ENCODE peak calls at places on chromosomes 16 and 17, in five cellular contexts. O, U, F, B and L are unnamed samples. For H3K9me3 and H3K4me1, the result is how much of the 10 kb centered on the place peaks cover.

GRCh38 chr16:88686062-88686438 is 257 bp downstream of the SNAI3 start:
- DNase-seq in O (peak), U (no peak), F (no peak), B (peak), L (peak)

GRCh38 chr17:31067699-31068184 is 27.0 kb upstream of the NF1 start:
- DNase-seq in O (no peak), U (no peak), F (peak), B (no peak), L (no peak)

GRCh38 chr17:55444471-55445441 is 23.1 kb upstream of the MMD start:
- DNase-seq in O (no peak), U (no peak), F (no peak), B (no peak), L (no peak)

GRCh38 chr17:62140836-62141235 is 75.8 kb upstream of the MED13 start:
- DNase-seq in O (no peak), U (no peak), F (peak), B (peak), L (no peak)

GRCh38 chr16:9042943-9043680 is 48.3 kb upstream of the HAPSTR1 start:
- DNase-seq in O (no peak), U (no peak), F (peak), B (no peak), L (no peak)

GRCh38 chr17:37824534-37825485 is 80.0 kb upstream of the HNF1B start:
- DNase-seq in O (no peak), U (no peak), F (peak), B (no peak), L (no peak)

GRCh38 chr17:37261286-37261685 is 114.5 kb upstream of the C17orf78 start:
- DNase-seq in O (no peak), U (no peak), F (peak), B (no peak), L (no peak)

GRCh38 chr16:70495425-70496182 is 27.8 kb downstream of the COG4 start:
- DNase-seq in O (no peak), U (no peak), F (no peak), B (no peak), L (no peak)

GRCh38 chr16:65069090-65069489 is 52.8 kb downstream of the CDH11 start:
- DNase-seq in O (no peak), U (no peak), F (peak), B (no peak), L (no peak)

GRCh38 chr16:46743232-46743719 is 4.9 kb downstream of the MYLK3 start:
- DNase-seq in O (no peak), U (peak), F (peak), B (no peak), L (no peak)

GRCh38 chr17:31329221-31329620 is 7.8 kb upstream of the EVI2A start:
- DNase-seq in O (no peak), U (no peak), F (no peak), B (no peak), L (no peak)

GRCh38 chr16:65722429-65722828 is 600.6 kb upstream of the CDH11 start:
- DNase-seq in O (no peak), U (no peak), F (no peak), B (no peak), L (no peak)

GRCh38 chr16:23908790-23909189 is 73.0 kb downstream of the PRKCB start:
- DNase-seq in O (no peak), U (no peak), F (no peak), B (no peak), L (no peak)

GRCh38 chr17:147796-148740 is 10.7 kb downstream of the SCGB1C2 start:
- DNase-seq in O (no peak), U (peak), F (no peak), B (no peak), L (no peak)

GRCh38 chr17:1180958-1181768 is 1.4 kb upstream of the ABR start:
- DNase-seq in O (no peak), U (no peak), F (no peak), B (no peak), L (no peak)

GRCh38 chr17:74768069-74768762 is 7.9 kb downstream of the NAT9 start:
- DNase-seq in O (no peak), U (peak), F (peak), B (peak), L (no peak)

GRCh38 chr16:81675662-81676535 is 103.2 kb upstream of the PLCG2 start:
- DNase-seq in O (no peak), U (no peak), F (no peak), B (peak), L (no peak)

GRCh38 chr16:82439678-82440293 is 187.0 kb upstream of the CDH13 start:
- DNase-seq in O (no peak), U (no peak), F (peak), B (no peak), L (no peak)

GRCh38 chr16:82936941-82937551 is 310.3 kb downstream of the CDH13 start:
- DNase-seq in O (no peak), U (no peak), F (peak), B (no peak), L (no peak)

GRCh38 chr16:951660-952301 is 19.0 kb downstream of the LMF1 start:
- DNase-seq in O (no peak), U (no peak), F (no peak), B (no peak), L (no peak)

GRCh38 chr17:76446449-76447231 is 6.3 kb downstream of the UBE2O start:
- DNase-seq in O (no peak), U (no peak), F (peak), B (peak), L (no peak)

GRCh38 chr17:62981933-62982332 is 15.9 kb downstream of the TANC2 start:
- DNase-seq in O (no peak), U (no peak), F (no peak), B (no peak), L (no peak)

DNA sequence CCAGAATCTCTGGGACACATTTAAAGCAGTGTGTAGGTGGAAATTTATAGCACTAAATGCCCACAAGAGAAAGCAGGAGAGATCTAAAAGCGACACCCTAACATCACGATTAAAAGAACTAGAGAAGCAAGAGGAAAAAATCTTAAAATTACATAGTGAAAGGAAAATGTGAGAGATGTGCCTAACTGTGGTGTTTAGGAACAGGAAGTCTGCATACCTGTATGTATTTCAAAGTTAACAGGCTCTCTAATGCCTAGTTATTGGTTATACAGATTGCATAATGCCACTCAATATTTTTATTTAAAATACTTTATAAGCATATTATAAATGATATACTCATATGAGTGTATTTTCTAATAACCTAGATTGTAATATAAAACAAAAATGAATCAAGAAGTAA is 25.9 kb downstream of the ZNF267 start:
- DNase-seq in O (no peak), U (no peak), F (no peak), B (no peak), L (no peak)
- H3K9me3 ChIP-seq in O (under half), U (under half), F (under half), B (under half), L (under half)

GRCh38 chr17:64687959-64688358 is 25.9 kb upstream of the SMURF2 start:
- DNase-seq in O (no peak), U (no peak), F (peak), B (no peak), L (no peak)

GRCh38 chr17:64688481-64688880 is 26.4 kb upstream of the SMURF2 start:
- DNase-seq in O (no peak), U (no peak), F (no peak), B (no peak), L (no peak)

GRCh38 chr17:64689106-64689505 is 27.0 kb upstream of the SMURF2 start:
- DNase-seq in O (no peak), U (no peak), F (no peak), B (peak), L (no peak)

GRCh38 chr17:64694207-64694606 is 32.1 kb upstream of the SMURF2 start:
- DNase-seq in O (no peak), U (peak), F (peak), B (peak), L (no peak)

DNA sequence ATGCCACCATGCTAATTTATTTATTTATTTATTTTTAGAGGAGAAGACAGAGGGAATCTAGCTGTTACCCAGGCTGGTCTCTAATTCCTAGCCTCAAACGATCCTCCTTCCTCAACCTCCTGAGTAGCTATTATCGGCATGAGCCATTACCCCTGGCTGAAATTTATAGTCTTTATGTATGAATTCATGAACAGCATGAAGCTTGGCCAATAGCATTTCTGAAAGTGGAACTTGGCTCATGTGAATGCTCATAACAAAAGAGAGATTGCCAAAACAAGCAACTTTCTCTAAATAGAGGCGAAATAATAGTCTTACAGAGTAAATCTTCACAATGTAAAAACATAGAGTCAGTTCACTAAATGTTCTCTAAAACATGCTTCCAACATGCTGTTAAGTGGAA is 30.1 kb upstream of the SMURF2 start:
- DNase-seq in O (no peak), U (no peak), F (no peak), B (no peak), L (no peak)
- H3K4me1 ChIP-seq in O (under half), U (under half), F (under half), B (under half), L (under half)

DNA sequence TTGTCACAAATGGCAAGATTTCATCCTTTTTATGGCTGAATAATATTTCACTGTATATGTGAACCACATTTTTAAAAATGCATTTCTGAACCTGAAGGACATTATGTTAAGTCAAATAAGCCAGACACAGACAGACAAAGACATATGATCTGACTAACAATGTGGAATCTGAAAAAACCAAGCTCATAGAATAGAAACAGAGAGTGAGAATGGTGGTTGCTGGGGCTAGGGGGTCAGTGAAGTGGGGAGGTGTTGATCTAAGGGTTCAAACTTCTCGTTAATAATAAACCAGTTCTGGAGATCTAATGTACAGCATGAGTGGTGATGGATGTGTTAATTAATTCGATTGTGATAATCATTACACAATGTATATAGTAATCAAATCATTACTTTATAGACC is 475.1 kb downstream of the WWOX start:
- DNase-seq in O (no peak), U (no peak), F (no peak), B (no peak), L (no peak)
- H3K4me3 ChIP-seq in O (no peak), U (no peak), F (no peak), B (no peak), L (no peak)

GRCh38 chr17:54381482-54381881 is 519.2 kb upstream of the TOM1L1 start:
- DNase-seq in O (no peak), U (no peak), F (no peak), B (no peak), L (no peak)
- H3K9me3 ChIP-seq in O (under half), U (under half), F (under half), B (under half), L (under half)

DNA sequence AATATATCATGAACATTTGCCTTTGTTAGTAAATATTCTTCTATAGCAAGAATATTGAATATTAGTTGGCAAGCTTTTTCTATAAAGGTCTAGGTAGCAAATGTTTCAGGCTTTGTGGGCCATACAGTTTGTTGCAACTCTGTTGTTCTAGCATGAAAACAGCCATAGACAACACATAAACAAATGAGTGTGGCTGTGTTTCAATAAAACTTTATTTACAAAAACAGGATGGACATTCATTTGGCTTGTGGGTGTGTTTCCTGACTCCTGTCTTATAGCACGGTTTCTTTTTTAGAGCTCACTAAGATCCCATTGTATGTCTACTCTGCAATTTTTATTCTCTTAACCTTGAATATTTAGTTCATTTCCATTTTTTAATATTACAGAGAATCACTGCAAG is 39.0 kb downstream of the ARL4D start:
- DNase-seq in O (no peak), U (no peak), F (no peak), B (no peak), L (no peak)
- H3K4me1 ChIP-seq in O (under half), U (under half), F (under half), B (under half), L (under half)

DNA sequence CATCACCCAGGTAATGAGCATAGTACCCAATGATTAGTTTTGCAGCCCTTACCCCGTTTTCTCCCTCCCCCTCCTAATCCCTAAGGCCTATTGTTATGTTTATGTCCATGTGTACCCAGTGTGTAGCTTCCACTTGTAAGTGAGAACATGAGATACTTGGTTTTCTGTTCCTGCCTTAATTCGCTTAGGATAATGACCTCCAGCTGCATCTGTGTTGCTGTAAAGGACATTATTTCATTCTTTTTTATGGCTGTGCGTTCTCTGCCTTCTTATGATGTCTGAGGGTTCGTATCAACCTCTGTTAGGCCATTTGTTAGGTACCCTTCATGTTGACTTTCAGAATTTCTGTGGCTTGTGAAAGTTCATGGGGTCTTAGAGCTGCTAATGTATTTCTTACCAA is 31.0 kb downstream of the CTCF start:
- DNase-seq in O (no peak), U (no peak), F (no peak), B (no peak), L (no peak)
- H3K4me3 ChIP-seq in O (no peak), U (no peak), F (no peak), B (no peak), L (no peak)

GRCh38 chr17:70905796-70906195 is 736.5 kb downstream of the KCNJ2 start:
- DNase-seq in O (no peak), U (peak), F (peak), B (no peak), L (no peak)
- H3K9me3 ChIP-seq in O (under half), U (under half), F (under half), B (under half), L (under half)